ENCODE peak calls at places on chromosomes 12 and 14, in seven cellular contexts. W is tibial artery, A is HFFc6, N is mesothelial cell of epicardium, Z is IMR-90, C is stomach, Y is astrocyte of the spinal cord. B is an unnamed sample.

GRCh38 chr12:26636710-26637328 is 196.2 kb downstream of the ITPR2 start:
- DNase-seq in W (no peak), A (peak; percentile 38), N (no peak), Z (peak; percentile 74), C (no peak), Y (peak; percentile 71), B (no peak)

GRCh38 chr14:74504874-74505617 is 11.5 kb downstream of the ISCA2 start:
- DNase-seq in W (no peak), A (no peak), N (no peak), Z (no peak), C (peak; percentile 15), Y (no peak), B (no peak)

GRCh38 chr12:52238206-52238840 is 5.3 kb downstream of the KRT7 start:
- DNase-seq in W (peak; percentile 55), A (no peak), N (no peak), Z (no peak), C (no peak), Y (no peak), B (no peak)

GRCh38 chr12:60752589-60752988 is 1156.8 kb downstream of the SLC16A7 start:
- DNase-seq in W (no peak), A (no peak), N (no peak), Z (no peak), C (no peak), Y (no peak), B (no peak)

GRCh38 chr12:52221912-52222457 is 11.1 kb upstream of the KRT7 start:
- DNase-seq in W (peak; percentile 76), A (peak; percentile 66), N (no peak), Z (peak; percentile 25), C (peak; percentile 55), Y (no peak), B (peak; percentile 65)

GRCh38 chr12:76158518-76159321 is 74.2 kb upstream of the NAP1L1 start:
- DNase-seq in W (no peak), A (peak; percentile 93), N (no peak), Z (peak; percentile 84), C (peak; percentile 55), Y (peak; percentile 81), B (peak; percentile 50)

GRCh38 chr14:45906257-45906656 is 653.3 kb upstream of the MIS18BP1 start:
- DNase-seq in W (no peak), A (no peak), N (no peak), Z (no peak), C (no peak), Y (no peak), B (no peak)

GRCh38 chr14:104284107-104284592 is 145.8 kb downstream of the KIF26A start:
- DNase-seq in W (peak; percentile 28), A (no peak), N (peak; percentile 8), Z (no peak), C (no peak), Y (no peak), B (no peak)

GRCh38 chr12:106984588-106985137 is 2.3 kb downstream of the MTERF2 start:
- DNase-seq in W (no peak), A (no peak), N (no peak), Z (no peak), C (no peak), Y (no peak), B (no peak)

GRCh38 chr14:61177279-61178225 is 103.6 kb downstream of the TMEM30B start:
- DNase-seq in W (no peak), A (no peak), N (no peak), Z (peak; percentile 31), C (no peak), Y (no peak), B (no peak)

GRCh38 chr12:128961957-128962356 is 108.7 kb downstream of the GLT1D1 start:
- DNase-seq in W (no peak), A (no peak), N (no peak), Z (no peak), C (no peak), Y (no peak), B (no peak)

GRCh38 chr12:79187032-79187431 is 322.5 kb downstream of the SYT1 start:
- DNase-seq in W (no peak), A (no peak), N (no peak), Z (no peak), C (no peak), Y (no peak), B (no peak)

GRCh38 chr12:52871291-52871961 is 22.6 kb upstream of the KRT78 start:
- DNase-seq in W (no peak), A (peak; percentile 77), N (no peak), Z (peak; percentile 73), C (peak; percentile 39), Y (peak; percentile 76), B (no peak)

GRCh38 chr12:23099104-23099503 is 474.1 kb downstream of the ETNK1 start:
- DNase-seq in W (no peak), A (no peak), N (no peak), Z (no peak), C (no peak), Y (no peak), B (no peak)

GRCh38 chr12:57772429-57773322 is at the start of gene EEF1AKMT3:
- DNase-seq in W (peak; percentile 86), A (peak; percentile 30), N (no peak), Z (peak; percentile 35), C (peak; percentile 70), Y (no peak), B (peak; percentile 34)

GRCh38 chr12:92911339-92911738 is 17.8 kb downstream of the EEA1 start:
- DNase-seq in W (no peak), A (no peak), N (no peak), Z (no peak), C (no peak), Y (no peak), B (no peak)

GRCh38 chr12:108798551-108799221 is 58.7 kb downstream of the SSH1 start:
- DNase-seq in W (no peak), A (no peak), N (no peak), Z (peak; percentile 86), C (no peak), Y (peak; percentile 50), B (no peak)

GRCh38 chr14:89957791-89958190 is 2.1 kb downstream of the TDP1 start:
- DNase-seq in W (no peak), A (no peak), N (no peak), Z (no peak), C (no peak), Y (no peak), B (no peak)

GRCh38 chr12:27844427-27845090 is 64.5 kb upstream of the MANSC4 start:
- DNase-seq in W (no peak), A (no peak), N (no peak), Z (peak; percentile 20), C (no peak), Y (no peak), B (no peak)

GRCh38 chr12:108021129-108021528 is 108.0 kb upstream of the WSCD2 start:
- DNase-seq in W (no peak), A (no peak), N (no peak), Z (no peak), C (no peak), Y (no peak), B (no peak)

DNA sequence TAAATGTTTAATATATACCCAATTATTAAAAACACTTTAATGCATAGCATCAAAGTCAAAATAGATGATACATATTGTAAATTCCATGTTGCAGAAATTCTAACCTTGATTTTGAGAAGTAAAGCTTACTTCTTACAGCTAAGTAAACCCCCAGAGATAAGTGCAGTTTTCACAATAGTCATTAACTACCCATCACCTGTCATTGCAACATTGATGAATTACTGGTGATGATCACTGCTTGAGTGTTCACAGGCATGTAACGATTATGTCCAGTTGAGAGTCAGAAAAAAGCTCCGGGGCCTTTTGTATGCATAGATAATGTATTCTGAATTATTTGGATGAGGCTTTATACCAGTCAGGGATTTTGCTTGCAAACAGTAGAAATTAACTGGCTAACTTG is 67.7 kb downstream of the ZNF664 start:
- DNase-seq in W (no peak), A (no peak), N (no peak), Z (no peak), C (no peak), Y (no peak), B (no peak)
- TF ChIP-seq CTCF in W (no peak), A (no peak), N (no peak), Z (no peak), C (no peak), Y (no peak), B (no peak)

DNA sequence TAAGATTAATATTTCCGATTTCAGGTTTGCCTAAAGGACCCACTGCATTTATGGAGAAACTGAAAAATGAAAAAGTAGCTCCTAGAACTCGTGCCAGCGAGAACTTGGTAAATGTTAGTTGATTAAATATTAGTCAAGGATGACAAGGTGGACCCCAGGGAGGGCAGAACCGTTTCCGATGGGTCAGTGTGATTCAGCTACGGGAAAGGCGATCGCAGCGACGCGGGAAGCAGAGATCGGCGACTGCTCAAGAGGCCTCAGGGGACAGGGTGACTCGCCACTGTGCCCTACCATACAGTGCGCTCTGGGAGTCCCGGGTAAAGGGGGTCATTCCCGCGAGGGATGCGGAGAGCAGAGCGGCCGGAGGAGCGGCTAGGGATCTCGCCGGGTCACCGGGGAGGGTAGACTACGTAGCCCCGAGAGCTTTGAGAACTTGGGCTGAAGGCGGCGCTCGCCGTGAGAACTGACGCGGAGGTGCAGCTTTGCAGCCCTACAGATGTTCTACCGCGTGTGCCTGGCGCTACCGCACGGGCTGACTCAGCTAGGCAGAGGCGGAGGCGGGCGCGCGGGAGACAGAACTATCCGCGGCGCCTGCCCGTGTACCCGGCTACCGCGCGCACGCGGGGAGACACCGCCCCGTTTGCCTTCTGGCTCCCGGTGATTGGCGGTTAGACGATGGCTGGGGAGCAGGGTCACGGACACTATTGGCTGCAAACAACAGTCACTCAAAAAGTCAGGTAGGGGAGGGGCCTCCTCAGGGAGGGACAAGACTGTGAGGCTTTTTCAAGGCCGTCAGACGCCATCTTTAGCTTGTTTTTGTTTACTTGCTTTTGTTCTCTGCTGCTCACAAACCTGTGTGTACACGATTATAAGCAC is 3.2 kb downstream of the C14orf93 start:
- DNase-seq in W (peak; percentile 98), A (peak; percentile 97), N (peak; percentile 94), Z (peak; percentile 97), C (peak; percentile 98), Y (peak; percentile 98), B (peak; percentile 93)
- TF ChIP-seq CTCF in W (peak; percentile 25), A (peak; percentile 55), N (no peak), Z (peak; percentile 32), C (no peak), Y (peak; percentile 29), B (peak; percentile 31)

GRCh38 chr12:2273288-2273687 is 220.5 kb downstream of the CACNA1C start:
- DNase-seq in W (peak; percentile 90), A (peak; percentile 40), N (no peak), Z (peak; percentile 83), C (no peak), Y (peak; percentile 68), B (no peak)
- TF ChIP-seq CTCF in W (peak; percentile 46), A (peak; percentile 52), N (no peak), Z (peak; percentile 75), C (no peak), Y (peak; percentile 63), B (no peak)

GRCh38 chr14:59254911-59255545 is 66.6 kb downstream of the DAAM1 start:
- DNase-seq in W (peak; percentile 75), A (no peak), N (no peak), Z (peak; percentile 30), C (no peak), Y (peak; percentile 20), B (no peak)
- TF ChIP-seq CTCF in W (no peak), A (no peak), N (no peak), Z (no peak), C (no peak), Y (no peak), B (no peak)

DNA sequence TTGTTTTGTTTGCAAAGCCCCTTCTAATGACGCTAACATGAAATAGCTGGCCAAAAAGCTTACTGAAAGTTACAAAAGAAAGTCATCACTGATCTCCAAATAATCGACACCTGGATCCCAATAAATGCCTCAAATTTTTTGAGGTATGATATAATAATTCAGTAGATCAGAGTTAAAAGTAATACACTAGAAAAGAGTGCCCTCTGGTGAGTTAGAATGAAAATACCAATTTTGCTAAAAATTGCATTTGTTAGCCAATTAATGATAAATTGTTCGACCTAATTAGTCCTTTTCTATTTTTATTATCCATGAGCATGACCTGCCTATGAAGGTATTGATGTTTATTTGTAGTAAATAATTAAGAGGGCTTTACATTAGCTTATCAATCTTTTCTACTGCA is 78.6 kb downstream of the CEP128 start:
- DNase-seq in W (no peak), A (no peak), N (no peak), Z (no peak), C (no peak), Y (no peak), B (no peak)
- TF ChIP-seq CTCF in W (no peak), A (peak; percentile 73), N (no peak), Z (peak; percentile 47), C (no peak), Y (peak; percentile 24), B (peak; percentile 51)